ENCODE peak calls at places on chromosome 1, in seven cellular contexts. Z is IMR-90, E is GM23248, C is endothelial cell of umbilical vein, S is mammary epithelial cell, H is HCT116, O is neural progenitor cell. M is an unnamed sample.

GRCh38 chr1:89068291-89068690 is 3.3 kb upstream of the GBP1 start:
- DNase-seq in Z (peak; percentile 73), E (peak; percentile 74), C (no peak), S (peak; percentile 41), H (no peak), O (no peak), M (no peak)

GRCh38 chr1:44576456-44577150 is 97.7 kb downstream of the TMEM53 start:
- DNase-seq in Z (no peak), E (no peak), C (peak; percentile 46), S (no peak), H (no peak), O (peak; percentile 61), M (peak; percentile 30)

GRCh38 chr1:41366428-41367101 is 5.3 kb downstream of the FOXO6 start:
- DNase-seq in Z (no peak), E (no peak), C (no peak), S (no peak), H (no peak), O (peak; percentile 48), M (no peak)

GRCh38 chr1:225539069-225539468 is 111.2 kb upstream of the LBR start:
- DNase-seq in Z (no peak), E (peak; percentile 54), C (no peak), S (peak; percentile 35), H (no peak), O (no peak), M (no peak)

GRCh38 chr1:195472298-195472697 is 1135.9 kb downstream of the KCNT2 start:
- DNase-seq in Z (no peak), E (no peak), C (no peak), S (no peak), H (no peak), O (peak; percentile 56), M (no peak)

GRCh38 chr1:74245168-74245753 is 10.1 kb downstream of the TNNI3K start:
- DNase-seq in Z (no peak), E (no peak), C (no peak), S (no peak), H (no peak), O (peak; percentile 71), M (peak; percentile 85)

GRCh38 chr1:110686188-110686587 is 11.4 kb upstream of the KCNA3 start:
- DNase-seq in Z (no peak), E (no peak), C (no peak), S (no peak), H (no peak), O (no peak), M (no peak)

GRCh38 chr1:57024855-57025254 is 59.0 kb upstream of the C8B start:
- DNase-seq in Z (no peak), E (peak; percentile 9), C (no peak), S (no peak), H (no peak), O (peak; percentile 58), M (no peak)

GRCh38 chr1:32106663-32107273 is 1.1 kb upstream of the KPNA6 start:
- DNase-seq in Z (no peak), E (peak; percentile 26), C (no peak), S (no peak), H (no peak), O (no peak), M (no peak)

GRCh38 chr1:90850181-90850924 is 133.3 kb upstream of the BARHL2 start:
- DNase-seq in Z (no peak), E (peak; percentile 58), C (no peak), S (no peak), H (no peak), O (peak; percentile 68), M (peak; percentile 59)

GRCh38 chr1:30159015-30159414 is 564.4 kb downstream of the MATN1 start:
- DNase-seq in Z (no peak), E (no peak), C (no peak), S (no peak), H (no peak), O (no peak), M (no peak)

GRCh38 chr1:201355471-201355870 is 22.0 kb downstream of the TNNT2 start:
- DNase-seq in Z (no peak), E (no peak), C (no peak), S (no peak), H (no peak), O (no peak), M (no peak)

GRCh38 chr1:91731815-91732214 is 154.1 kb downstream of the TGFBR3 start:
- DNase-seq in Z (peak; percentile 49), E (peak; percentile 61), C (peak; percentile 81), S (peak; percentile 71), H (no peak), O (no peak), M (no peak)

GRCh38 chr1:50420689-50421365 is 2.4 kb downstream of the DMRTA2 start:
- DNase-seq in Z (no peak), E (no peak), C (no peak), S (no peak), H (no peak), O (peak; percentile 88), M (peak; percentile 72)

GRCh38 chr1:7579831-7580804 is 191.0 kb upstream of the VAMP3 start:
- DNase-seq in Z (no peak), E (no peak), C (no peak), S (no peak), H (no peak), O (no peak), M (no peak)

GRCh38 chr1:110850632-110851031 is 22.3 kb upstream of the CD53 start:
- DNase-seq in Z (no peak), E (no peak), C (no peak), S (no peak), H (no peak), O (no peak), M (no peak)

GRCh38 chr1:29875557-29876028 is 639.3 kb downstream of the PTPRU start:
- DNase-seq in Z (no peak), E (no peak), C (peak; percentile 44), S (peak; percentile 38), H (no peak), O (no peak), M (no peak)

GRCh38 chr1:6224733-6225132 is 11.0 kb downstream of the ICMT start:
- DNase-seq in Z (no peak), E (no peak), C (no peak), S (no peak), H (no peak), O (no peak), M (peak; percentile 11)

GRCh38 chr1:21659099-21659923 is 9.8 kb downstream of the RAP1GAP start:
- DNase-seq in Z (peak; percentile 36), E (peak; percentile 73), C (peak; percentile 70), S (peak; percentile 62), H (peak; percentile 51), O (peak; percentile 91), M (peak; percentile 85)

GRCh38 chr1:82632164-82632563 is 831.4 kb downstream of the ADGRL2 start:
- DNase-seq in Z (no peak), E (no peak), C (peak; percentile 21), S (no peak), H (peak; percentile 16), O (no peak), M (no peak)

GRCh38 chr1:227725036-227725435 is 10.1 kb downstream of the JMJD4 start:
- DNase-seq in Z (no peak), E (no peak), C (no peak), S (no peak), H (no peak), O (no peak), M (no peak)

GRCh38 chr1:178258521-178258920 is 164.6 kb downstream of the RASAL2 start:
- DNase-seq in Z (peak; percentile 10), E (no peak), C (no peak), S (no peak), H (no peak), O (no peak), M (no peak)
- H2AFZ ChIP-seq in Z (no peak overlapping the region), E (no peak overlapping the region), C (no peak overlapping the region), S (no peak overlapping the region), H (no peak overlapping the region), O (no peak overlapping the region), M (no peak overlapping the region)

GRCh38 chr1:155964193-155964592 is 14.2 kb downstream of the ARHGEF2 start:
- DNase-seq in Z (no peak), E (no peak), C (no peak), S (no peak), H (no peak), O (no peak), M (no peak)

GRCh38 chr1:155960081-155960745 is 18.1 kb downstream of the ARHGEF2 start:
- DNase-seq in Z (no peak), E (peak; percentile 18), C (no peak), S (peak; percentile 58), H (no peak), O (no peak), M (no peak)

GRCh38 chr1:155966135-155966534 is 12.2 kb downstream of the ARHGEF2 start:
- DNase-seq in Z (no peak), E (no peak), C (no peak), S (no peak), H (no peak), O (peak; percentile 48), M (peak; percentile 67)

GRCh38 chr1:155962599-155963211 is 15.6 kb downstream of the ARHGEF2 start:
- DNase-seq in Z (no peak), E (peak; percentile 30), C (peak; percentile 46), S (peak; percentile 47), H (no peak), O (no peak), M (no peak)

DNA sequence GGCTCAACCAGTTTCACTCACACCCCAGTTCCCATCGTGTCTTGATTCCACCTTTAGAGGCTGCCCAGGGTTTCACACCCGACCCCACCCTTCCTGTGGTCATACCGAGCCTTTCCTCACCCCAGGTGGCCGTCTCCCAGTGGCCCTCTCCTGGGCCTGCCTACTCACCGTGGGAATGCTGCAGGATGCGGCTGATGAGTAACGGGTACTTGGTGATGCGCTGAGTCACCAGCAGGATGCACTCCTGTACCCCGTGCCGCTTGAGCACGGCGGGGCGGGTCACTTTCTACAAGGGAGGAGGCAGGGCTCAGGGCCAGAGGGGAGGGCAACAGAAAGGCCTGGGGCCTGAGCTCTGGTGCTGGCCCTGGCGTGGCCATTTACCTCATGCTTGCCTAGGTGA is 16.4 kb downstream of the ARHGEF2 start:
- DNase-seq in Z (peak; percentile 97), E (peak; percentile 100), C (peak; percentile 91), S (peak; percentile 100), H (peak; percentile 92), O (no peak), M (no peak)
- H3K27ac ChIP-seq in Z (peak overlapping the region; percentile 20), E (peak overlapping the region; percentile 94), C (peak overlapping the region; percentile 86), S (peak overlapping the region; percentile 96), H (peak overlapping the region; percentile 56), O (no peak overlapping the region), M (no peak overlapping the region)

GRCh38 chr1:152906023-152906565 is 2.3 kb upstream of the IVL start:
- DNase-seq in Z (peak; percentile 8), E (peak; percentile 97), C (no peak), S (peak; percentile 100), H (peak; percentile 16), O (no peak), M (no peak)

GRCh38 chr1:152902676-152903075 is 5.7 kb upstream of the IVL start:
- DNase-seq in Z (no peak), E (no peak), C (no peak), S (no peak), H (no peak), O (no peak), M (no peak)

GRCh38 chr1:152901631-152902030 is 6.7 kb upstream of the IVL start:
- DNase-seq in Z (no peak), E (no peak), C (no peak), S (no peak), H (no peak), O (no peak), M (no peak)

GRCh38 chr1:152907686-152908601 is at the start of gene IVL:
- DNase-seq in Z (no peak), E (peak; percentile 56), C (no peak), S (peak; percentile 87), H (peak; percentile 8), O (no peak), M (no peak)

GRCh38 chr1:152904688-152905440 is 3.5 kb upstream of the IVL start:
- DNase-seq in Z (no peak), E (peak; percentile 28), C (no peak), S (peak; percentile 42), H (no peak), O (no peak), M (no peak)
- H2AFZ ChIP-seq in Z (no peak overlapping the region), E (peak overlapping the region; percentile 12), C (no peak overlapping the region), S (peak overlapping the region; percentile 22), H (no peak overlapping the region), O (no peak overlapping the region), M (no peak overlapping the region)

GRCh38 chr1:199040499-199040898 is 401.7 kb downstream of the PTPRC start:
- DNase-seq in Z (no peak), E (no peak), C (no peak), S (no peak), H (no peak), O (no peak), M (no peak)
- H3K27ac ChIP-seq in Z (no peak overlapping the region), E (no peak overlapping the region), C (no peak overlapping the region), S (no peak overlapping the region), H (no peak overlapping the region), O (no peak overlapping the region), M (no peak overlapping the region)

M was measured in GM23338.